ENCODE peak calls at places on chromosomes 5 and 9, in seven cellular contexts. R is activated naive CD4-positive, alpha-beta T cell; X is GM23248; D is transverse colon; K is fibroblast of the conjunctiva; I is HFFc6; S is NCI-H2171. N is an unnamed sample.

GRCh38 chr9:133163559-133164208 is at the start of gene GBGT1:
- DNase-seq in S (no peak), D (peak), K (no peak), X (peak), R (no peak), I (no peak), N (peak)

GRCh38 chr5:14757853-14758252 is 93.3 kb downstream of the OTULIN start:
- DNase-seq in R (no peak), D (no peak), K (no peak), X (no peak), I (no peak), S (no peak), N (no peak)

GRCh38 chr5:58406394-58406793 is 53.5 kb downstream of the PLK2 start:
- DNase-seq in S (no peak), X (no peak), R (no peak), I (no peak), K (no peak), D (no peak), N (no peak)

GRCh38 chr9:129312731-129313130 is 134.7 kb upstream of the IER5L start:
- DNase-seq in S (no peak), D (no peak), I (no peak), X (no peak), K (no peak), R (no peak), N (no peak)

GRCh38 chr9:123131258-123131657 is 97.8 kb downstream of the GPR21 start:
- DNase-seq in D (no peak), I (peak), X (peak), K (peak), S (no peak), R (no peak), N (no peak)

GRCh38 chr5:131706278-131706677 is 71.2 kb upstream of the RAPGEF6 start:
- DNase-seq in K (no peak), X (no peak), I (no peak), S (no peak), R (no peak), D (no peak), N (no peak)

GRCh38 chr5:178291969-178292825 is 59.6 kb upstream of the PHYKPL start:
- DNase-seq in X (no peak), D (no peak), S (no peak), I (no peak), R (no peak), K (no peak), N (no peak)

GRCh38 chr5:101045689-101046088 is 142.6 kb upstream of the ST8SIA4 start:
- DNase-seq in K (no peak), D (no peak), S (no peak), R (no peak), X (peak), I (no peak), N (no peak)

GRCh38 chr5:160254706-160255105 is 25.4 kb downstream of the FABP6 start:
- DNase-seq in I (no peak), R (no peak), D (no peak), S (no peak), K (no peak), X (no peak), N (no peak)

GRCh38 chr5:10913846-10914245 is 152.8 kb upstream of the DAP start:
- DNase-seq in S (no peak), X (peak), D (no peak), I (peak), K (peak), R (no peak), N (peak)

GRCh38 chr5:143968071-143968878 is 156.3 kb downstream of the HMHB1 start:
- DNase-seq in I (peak), R (no peak), S (peak), D (no peak), X (peak), K (peak), N (peak)

GRCh38 chr9:90891656-90892055 is 90.0 kb downstream of the SYK start:
- DNase-seq in X (no peak), R (no peak), K (no peak), S (no peak), I (no peak), D (no peak), N (no peak)

GRCh38 chr5:92634883-92635282 is 946.1 kb downstream of the NR2F1-AS1 start:
- DNase-seq in K (no peak), R (no peak), X (no peak), D (peak), I (no peak), S (no peak), N (no peak)